ENCODE peak calls at places on chromosomes 7 and 10, in ten cellular contexts. P, H, R, S, Z, B, E, C, O and Q are unnamed samples.

GRCh38 chr10:124989526-124989925 is 47.6 kb downstream of the ZRANB1 start:
- DNase-seq in P (peak; percentile 44), H (no peak), R (peak; percentile 73), S (no peak), Z (no peak), B (no peak), E (no peak), C (no peak), O (no peak), Q (no peak)

GRCh38 chr7:44757739-44758138 is 9.1 kb downstream of the ZMIZ2 start:
- DNase-seq in P (no peak), H (no peak), R (no peak), S (no peak), Z (no peak), B (no peak), E (no peak), C (no peak), O (no peak), Q (no peak)

GRCh38 chr10:85148693-85149640 is 820.6 kb downstream of the CCSER2 start:
- DNase-seq in P (no peak), H (no peak), R (no peak), S (no peak), Z (no peak), B (no peak), E (no peak), C (no peak), O (no peak), Q (no peak)

GRCh38 chr7:87225696-87226095 is 6.2 kb upstream of the TMEM243 start:
- DNase-seq in P (peak; percentile 35), H (no peak), R (peak; percentile 74), S (no peak), Z (no peak), B (no peak), E (no peak), C (no peak), O (no peak), Q (peak; percentile 56)

GRCh38 chr10:44801383-44802327 is 109.5 kb upstream of the TMEM72 start:
- DNase-seq in P (peak; percentile 98), H (peak; percentile 80), R (peak; percentile 98), S (no peak), Z (peak; percentile 91), B (no peak), E (peak; percentile 78), C (peak; percentile 70), O (peak; percentile 93), Q (peak; percentile 26)

GRCh38 chr10:3071405-3072198 is 4.3 kb downstream of the PFKP start:
- DNase-seq in P (peak; percentile 95), H (no peak), R (peak; percentile 93), S (peak; percentile 59), Z (no peak), B (no peak), E (peak; percentile 46), C (no peak), O (no peak), Q (peak; percentile 93)

GRCh38 chr7:43873300-43873699 is 4.0 kb upstream of the MRPS24 start:
- DNase-seq in P (peak; percentile 86), H (peak; percentile 46), R (peak; percentile 94), S (no peak), Z (no peak), B (no peak), E (no peak), C (no peak), O (peak; percentile 46), Q (no peak)

GRCh38 chr7:3991771-3992231 is 690.3 kb upstream of the FOXK1 start:
- DNase-seq in P (no peak), H (no peak), R (no peak), S (no peak), Z (no peak), B (no peak), E (no peak), C (no peak), O (no peak), Q (no peak)

GRCh38 chr10:112899396-112900065 is 50.5 kb upstream of the TCF7L2 start:
- DNase-seq in P (no peak), H (no peak), R (no peak), S (no peak), Z (no peak), B (no peak), E (no peak), C (no peak), O (no peak), Q (no peak)

GRCh38 chr10:15046626-15047025 is 2.9 kb downstream of the OLAH start:
- DNase-seq in P (peak; percentile 91), H (no peak), R (no peak), S (no peak), Z (no peak), B (no peak), E (no peak), C (no peak), O (no peak), Q (no peak)

GRCh38 chr10:79401015-79401921 is 44.2 kb downstream of the ZCCHC24 start:
- DNase-seq in P (no peak), H (no peak), R (no peak), S (no peak), Z (no peak), B (peak; percentile 61), E (peak; percentile 40), C (peak; percentile 90), O (peak; percentile 71), Q (no peak)

GRCh38 chr7:25894002-25894901 is 257.7 kb upstream of the NFE2L3 start:
- DNase-seq in P (no peak), H (no peak), R (peak; percentile 27), S (no peak), Z (no peak), B (peak; percentile 48), E (peak; percentile 30), C (no peak), O (no peak), Q (peak; percentile 47)

GRCh38 chr7:4143006-4143405 is 539.1 kb upstream of the FOXK1 start:
- DNase-seq in P (no peak), H (no peak), R (no peak), S (no peak), Z (no peak), B (no peak), E (no peak), C (no peak), O (no peak), Q (no peak)

GRCh38 chr7:21771906-21772610 is 173.6 kb downstream of the CDCA7L start:
- DNase-seq in P (peak; percentile 3), H (no peak), R (no peak), S (no peak), Z (no peak), B (no peak), E (no peak), C (no peak), O (no peak), Q (no peak)

GRCh38 chr10:77524300-77524711 is 113.3 kb downstream of the KCNMA1 start:
- DNase-seq in P (peak; percentile 85), H (no peak), R (peak; percentile 71), S (no peak), Z (no peak), B (no peak), E (no peak), C (no peak), O (no peak), Q (no peak)

GRCh38 chr10:70478191-70479160 is at the start of gene PALD1:
- DNase-seq in P (no peak), H (no peak), R (peak; percentile 42), S (peak; percentile 72), Z (peak; percentile 89), B (peak; percentile 55), E (peak; percentile 68), C (peak; percentile 77), O (peak; percentile 83), Q (peak; percentile 83)

GRCh38 chr10:95242581-95243317 is 48.1 kb downstream of the PDLIM1 start:
- DNase-seq in P (peak; percentile 74), H (no peak), R (peak; percentile 73), S (no peak), Z (no peak), B (peak; percentile 43), E (peak; percentile 54), C (no peak), O (no peak), Q (peak; percentile 63)

GRCh38 chr7:3200504-3200903 is 100.5 kb upstream of the SDK1 start:
- DNase-seq in P (peak; percentile 68), H (no peak), R (peak; percentile 22), S (no peak), Z (no peak), B (peak; percentile 68), E (peak; percentile 57), C (no peak), O (no peak), Q (peak; percentile 27)

GRCh38 chr7:107856806-107857540 is 34.0 kb upstream of the DLD start:
- DNase-seq in P (peak; percentile 8), H (no peak), R (no peak), S (no peak), Z (no peak), B (no peak), E (peak; percentile 10), C (no peak), O (no peak), Q (no peak)

GRCh38 chr10:132243141-132243540 is 56.4 kb downstream of the DPYSL4 start:
- DNase-seq in P (no peak), H (no peak), R (no peak), S (no peak), Z (no peak), B (no peak), E (no peak), C (no peak), O (no peak), Q (no peak)